ENCODE peak calls at places on chromosomes 12 and 14, in nine cellular contexts. X is keratinocyte, Z is mucosa of descending colon, R is tibial nerve, U is fibroblast of lung, J is tibial artery, E is ovary, M is heart left ventricle, A is prostate gland. B is an unnamed sample.
A peak's percentile ranks its signal among the peaks of the same experiment; 100 is the strongest.

GRCh38 chr14:101965145-101965531 is 765 bp downstream of the DYNC1H1 start:
- DNase-seq in X (no peak), Z (peak; percentile 83), R (peak; percentile 47), U (peak; percentile 65), J (peak; percentile 82), E (peak; percentile 71), M (peak; percentile 80), A (peak; percentile 60), B (peak; percentile 73)

GRCh38 chr12:19439059-19440018 is at the start of gene AEBP2:
- DNase-seq in X (peak; percentile 32), Z (peak; percentile 93), R (peak; percentile 82), U (peak; percentile 97), J (peak; percentile 97), E (peak; percentile 95), M (peak; percentile 97), A (peak; percentile 94), B (peak; percentile 92)

GRCh38 chr12:88658009-88658408 is 77.7 kb upstream of the KITLG start:
- DNase-seq in X (no peak), Z (no peak), R (no peak), U (peak; percentile 58), J (no peak), E (no peak), M (no peak), A (peak; percentile 8), B (no peak)

GRCh38 chr12:106682594-106683234 is 91.8 kb upstream of the RIC8B start:
- DNase-seq in X (no peak), Z (no peak), R (no peak), U (peak; percentile 51), J (no peak), E (no peak), M (no peak), A (no peak), B (no peak)

GRCh38 chr14:68856572-68856971 is 63.7 kb upstream of the ZFP36L1 start:
- DNase-seq in X (no peak), Z (no peak), R (no peak), U (no peak), J (no peak), E (no peak), M (no peak), A (no peak), B (no peak)

GRCh38 chr12:49664591-49665146 is 41.3 kb downstream of the PRPF40B start:
- DNase-seq in X (no peak), Z (no peak), R (no peak), U (no peak), J (no peak), E (peak; percentile 20), M (no peak), A (no peak), B (no peak)

GRCh38 chr14:32205984-32206383 is 2.9 kb upstream of the RNU6-8 start:
- DNase-seq in X (no peak), Z (no peak), R (no peak), U (no peak), J (no peak), E (no peak), M (no peak), A (no peak), B (no peak)

GRCh38 chr12:108115123-108115745 is 13.9 kb upstream of the WSCD2 start:
- DNase-seq in X (no peak), Z (no peak), R (no peak), U (no peak), J (no peak), E (no peak), M (no peak), A (no peak), B (no peak)

GRCh38 chr12:4164591-4165558 is 108.7 kb upstream of the CCND2 start:
- DNase-seq in X (peak; percentile 40), Z (peak; percentile 59), R (no peak), U (peak; percentile 73), J (no peak), E (peak; percentile 39), M (peak; percentile 78), A (no peak), B (peak; percentile 45)

GRCh38 chr12:46557539-46558373 is 185.2 kb upstream of the SLC38A2 start:
- DNase-seq in X (no peak), Z (no peak), R (no peak), U (peak; percentile 49), J (no peak), E (no peak), M (no peak), A (no peak), B (no peak)

GRCh38 chr12:46555379-46555778 is 182.8 kb upstream of the SLC38A2 start:
- DNase-seq in X (no peak), Z (no peak), R (no peak), U (peak; percentile 93), J (no peak), E (no peak), M (no peak), A (no peak), B (no peak)

GRCh38 chr12:46556105-46556559 is 183.6 kb upstream of the SLC38A2 start:
- DNase-seq in X (no peak), Z (no peak), R (no peak), U (peak; percentile 96), J (no peak), E (no peak), M (no peak), A (no peak), B (no peak)

GRCh38 chr12:46558696-46559095 is 186.1 kb upstream of the SLC38A2 start:
- DNase-seq in X (no peak), Z (no peak), R (no peak), U (no peak), J (no peak), E (no peak), M (no peak), A (peak; percentile 51), B (no peak)

DNA sequence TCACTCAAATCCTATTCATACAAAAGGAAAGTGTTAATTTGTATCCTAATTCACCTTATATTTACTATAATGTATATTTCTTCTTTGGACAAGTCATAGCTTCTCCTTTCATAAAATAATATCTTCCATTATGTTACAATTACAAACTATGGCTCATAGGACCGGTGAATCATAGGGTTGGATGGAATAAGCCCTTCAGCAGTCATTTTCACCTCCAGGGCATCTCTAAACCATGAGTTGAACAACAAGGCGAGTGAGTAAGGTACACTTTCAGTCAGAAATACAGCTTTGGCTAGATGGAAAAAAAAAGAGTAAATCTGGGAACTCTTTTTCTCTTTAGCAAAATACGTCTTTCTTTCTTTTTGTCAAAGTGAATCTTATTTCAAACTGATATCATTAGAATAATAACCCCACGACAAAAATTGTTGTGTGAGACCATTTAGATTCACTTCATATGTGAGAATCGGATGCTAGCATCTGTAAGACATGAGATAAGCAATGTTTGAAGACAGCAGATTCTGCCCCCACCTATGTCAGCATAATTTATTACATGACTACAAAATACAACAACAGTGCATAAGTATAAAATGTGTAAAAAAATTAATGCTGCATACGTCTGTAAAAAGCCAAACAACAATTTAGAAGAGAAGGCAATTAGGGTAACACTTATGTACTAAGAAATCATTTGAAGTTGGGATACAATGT is 184.4 kb upstream of the SLC38A2 start:
- DNase-seq in X (peak; percentile 88), Z (no peak), R (no peak), U (peak; percentile 67), J (no peak), E (no peak), M (no peak), A (no peak), B (no peak)
- H3K4me1 ChIP-seq in X (peaks cover 90% of the 10 kb centered on the region), Z (no peaks in the 10 kb centered on the region), R (peaks cover 21% of the 10 kb centered on the region), U (peaks cover 18% of the 10 kb centered on the region), J (no peaks in the 10 kb centered on the region), E (peaks cover 6% of the 10 kb centered on the region), M (peaks cover 30% of the 10 kb centered on the region), A (no peaks in the 10 kb centered on the region), B (no peaks in the 10 kb centered on the region)

GRCh38 chr12:131065801-131066200 is 112.1 kb downstream of the ADGRD1 start:
- DNase-seq in X (no peak), Z (no peak), R (peak; percentile 1), U (no peak), J (peak; percentile 28), E (peak; percentile 19), M (no peak), A (no peak), B (no peak)
- H3K4me3 ChIP-seq in X (no peak overlapping the region), Z (no peak overlapping the region), R (no peak overlapping the region), U (no peak overlapping the region), J (no peak overlapping the region), E (no peak overlapping the region), M (no peak overlapping the region), A (no peak overlapping the region), B (no peak overlapping the region)

GRCh38 chr14:105473033-105473676 is 1.5 kb upstream of the CRIP2 start:
- DNase-seq in X (no peak), Z (peak; percentile 33), R (no peak), U (no peak), J (peak; percentile 93), E (no peak), M (no peak), A (no peak), B (no peak)
- H3K4me1 ChIP-seq in X (peaks cover 17% of the 10 kb centered on the region), Z (peaks cover 28% of the 10 kb centered on the region), R (peaks cover 41% of the 10 kb centered on the region), U (peaks cover 27% of the 10 kb centered on the region), J (peaks cover 15% of the 10 kb centered on the region), E (peaks cover 17% of the 10 kb centered on the region), M (peaks cover 80% of the 10 kb centered on the region), A (peaks cover 48% of the 10 kb centered on the region), B (peaks cover 49% of the 10 kb centered on the region)

GRCh38 chr14:90409209-90409730 is 12.4 kb downstream of the CALM1 start:
- DNase-seq in X (no peak), Z (no peak), R (no peak), U (peak; percentile 96), J (peak; percentile 94), E (peak; percentile 48), M (no peak), A (peak; percentile 28), B (no peak)
- H3K4me3 ChIP-seq in X (no peak overlapping the region), Z (no peak overlapping the region), R (no peak overlapping the region), U (no peak overlapping the region), J (no peak overlapping the region), E (no peak overlapping the region), M (no peak overlapping the region), A (no peak overlapping the region), B (no peak overlapping the region)

GRCh38 chr12:65319680-65320193 is 41.3 kb downstream of the MSRB3 start:
- DNase-seq in X (no peak), Z (no peak), R (no peak), U (no peak), J (no peak), E (no peak), M (no peak), A (peak; percentile 38), B (no peak)
- H3K4me1 ChIP-seq in X (no peaks in the 10 kb centered on the region), Z (no peaks in the 10 kb centered on the region), R (no peaks in the 10 kb centered on the region), U (no peaks in the 10 kb centered on the region), J (no peaks in the 10 kb centered on the region), E (peaks cover 1% of the 10 kb centered on the region), M (no peaks in the 10 kb centered on the region), A (no peaks in the 10 kb centered on the region), B (no peaks in the 10 kb centered on the region)